ENCODE peak calls at places on chromosome 1, in four cellular contexts. W is astrocyte, X is fibroblast of lung, Q is neural progenitor cell. Y is an unnamed sample. For H3K4me1, the result is how much of the 10 kb centered on the place peaks cover.

GRCh38 chr1:25898223-25899015 is 7.8 kb downstream of the STMN1 start:
- DNase-seq in Q (no peak), X (no peak), W (no peak), Y (no peak)

GRCh38 chr1:45221716-45222115 is 15.3 kb upstream of the ZSWIM5 start:
- DNase-seq in W (peak), X (peak), Q (no peak), Y (no peak)

GRCh38 chr1:160196143-160196542 is 5.8 kb downstream of the CASQ1 start:
- DNase-seq in X (no peak), Q (no peak), W (no peak), Y (no peak)

GRCh38 chr1:155077346-155077745 is 1.3 kb upstream of the EFNA3 start:
- DNase-seq in X (no peak), W (no peak), Q (no peak), Y (no peak)

GRCh38 chr1:62774971-62775578 is 8.9 kb upstream of the ATG4C start:
- DNase-seq in X (no peak), Q (no peak), W (no peak), Y (no peak)

GRCh38 chr1:180778782-180779398 is 133.8 kb upstream of the KIAA1614 start:
- DNase-seq in W (no peak), X (no peak), Q (peak), Y (no peak)

GRCh38 chr1:235075955-235076308 is 52.7 kb downstream of the TOMM20 start:
- DNase-seq in X (no peak), Q (no peak), W (no peak), Y (no peak)

GRCh38 chr1:7591565-7591964 is 179.5 kb upstream of the VAMP3 start:
- DNase-seq in X (no peak), W (no peak), Q (no peak), Y (no peak)

GRCh38 chr1:36432616-36433015 is 17.6 kb downstream of the OSCP1 start:
- DNase-seq in X (no peak), W (no peak), Q (no peak), Y (no peak)

GRCh38 chr1:206435450-206435849 is 34.8 kb upstream of the IKBKE start:
- DNase-seq in W (no peak), X (peak), Q (no peak), Y (no peak)

GRCh38 chr1:107622540-107622939 is 342.4 kb downstream of the VAV3 start:
- DNase-seq in W (no peak), X (no peak), Q (no peak), Y (no peak)

GRCh38 chr1:107625405-107626029 is 339.5 kb downstream of the VAV3 start:
- DNase-seq in W (no peak), X (no peak), Q (no peak), Y (no peak)

GRCh38 chr1:107622975-107623374 is 342.0 kb downstream of the VAV3 start:
- DNase-seq in Q (no peak), W (peak), X (peak), Y (no peak)

GRCh38 chr1:107620753-107621152 is 344.2 kb downstream of the VAV3 start:
- DNase-seq in X (no peak), Q (no peak), W (no peak), Y (no peak)

GRCh38 chr1:107623431-107623830 is 341.5 kb downstream of the VAV3 start:
- DNase-seq in Q (no peak), W (no peak), X (no peak), Y (no peak)
- H3K4me1 ChIP-seq in Q (under half), W (under half), X (under half), Y (under half)

GRCh38 chr1:1343811-1344421 is 5.3 kb downstream of the DVL1 start:
- DNase-seq in Q (no peak), W (no peak), X (no peak), Y (no peak)

GRCh38 chr1:1345860-1346500 is 3.2 kb downstream of the DVL1 start:
- DNase-seq in W (no peak), X (no peak), Q (no peak), Y (no peak)

GRCh38 chr1:1346501-1346890 is 2.7 kb downstream of the DVL1 start:
- DNase-seq in W (no peak), Q (no peak), X (no peak), Y (no peak)

GRCh38 chr1:1345384-1345783 is 3.8 kb downstream of the DVL1 start:
- DNase-seq in Q (no peak), X (no peak), W (no peak), Y (no peak)

DNA sequence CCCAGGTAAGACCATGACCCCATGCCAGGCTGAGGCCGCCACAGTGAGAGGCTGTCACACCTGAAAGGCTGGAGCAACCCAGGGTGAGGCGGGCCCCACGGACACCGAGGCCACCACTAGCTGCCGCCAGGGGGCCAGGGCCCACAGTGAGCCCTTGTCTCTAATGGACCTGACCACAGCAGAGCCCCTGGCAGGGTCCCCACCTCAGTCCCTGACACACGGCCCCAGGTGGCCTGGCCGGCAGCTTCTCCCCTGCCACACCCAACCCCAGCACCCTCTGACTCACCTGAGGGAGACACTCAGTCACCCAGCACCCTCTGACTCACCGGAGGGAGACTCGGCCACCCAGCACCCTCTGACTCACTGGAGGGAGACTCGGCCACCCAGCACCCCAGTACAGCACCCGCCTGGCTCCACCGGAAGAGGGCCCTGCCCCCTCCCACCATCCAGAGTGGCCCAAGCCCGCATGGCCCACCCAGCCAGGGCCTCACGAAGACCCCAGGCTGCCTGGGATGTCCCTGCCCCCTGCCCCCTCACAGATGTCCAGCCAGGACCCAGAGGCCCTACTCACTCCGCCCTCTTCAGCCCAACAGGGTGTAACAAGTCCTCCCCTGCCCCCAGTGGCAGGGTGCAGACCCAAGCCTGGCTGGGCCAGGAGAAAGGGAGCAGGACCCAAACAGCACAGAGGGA is 4.4 kb downstream of the DVL1 start:
- DNase-seq in Q (no peak), W (peak), X (peak), Y (no peak)
- H3K4me3 ChIP-seq in Q (no peak), W (no peak), X (no peak), Y (no peak)

GRCh38 chr1:1001631-1002300 is 1.9 kb upstream of the HES4 start:
- DNase-seq in X (peak), Q (peak), W (no peak), Y (no peak)
- H3K27ac ChIP-seq in X (no peak), Q (no peak), W (peak), Y (peak)

GRCh38 chr1:161772397-161772796 is 6.3 kb downstream of the ATF6 start:
- DNase-seq in Q (no peak), X (no peak), W (no peak), Y (no peak)
- H3K4me1 ChIP-seq in Q (under half), X (under half), W (under half), Y (under half)

Y was measured in thoracic aorta.